ENCODE peak calls at places on chromosomes 4 and X, in four cellular contexts. A is upper lobe of right lung, E is fibroblast of lung, V is suprapubic skin. F is an unnamed sample.

GRCh38 chrX:120840826-120841225 is 34.8 kb downstream of the CT47B1 start:
- DNase-seq in A (no peak), E (no peak), V (no peak), F (no peak)

GRCh38 chr4:12679217-12679616 is 804.9 kb downstream of the RAB28 start:
- DNase-seq in A (no peak), E (no peak), V (no peak), F (no peak)

GRCh38 chr4:1797861-1798529 is 4.9 kb downstream of the FGFR3 start:
- DNase-seq in A (no peak), E (no peak), V (no peak), F (no peak)

GRCh38 chr4:73450398-73451004 is 14.5 kb downstream of the AFP start:
- DNase-seq in A (no peak), E (peak), V (no peak), F (peak)

GRCh38 chr4:141900841-141901240 is 264.5 kb downstream of the IL15 start:
- DNase-seq in A (no peak), E (no peak), V (no peak), F (no peak)

GRCh38 chrX:97372006-97372766 is 488.5 kb downstream of the RPA4 start:
- DNase-seq in A (no peak), E (no peak), V (no peak), F (no peak)

GRCh38 chrX:144801786-144802185 is 445.5 kb upstream of the SPANXN1 start:
- DNase-seq in A (no peak), E (no peak), V (no peak), F (no peak)

GRCh38 chr4:156677656-156678055 is 293.9 kb downstream of the PDGFC start:
- DNase-seq in A (no peak), E (no peak), V (no peak), F (no peak)

GRCh38 chrX:136750364-136750763 is 30.4 kb downstream of the ARHGEF6 start:
- DNase-seq in A (no peak), E (no peak), V (no peak), F (no peak)

GRCh38 chrX:123422875-123423274 is 238.8 kb downstream of the GRIA3 start:
- DNase-seq in A (no peak), E (peak), V (no peak), F (no peak)

GRCh38 chrX:35439042-35439639 is 359.0 kb upstream of the MAGEB16 start:
- DNase-seq in A (no peak), E (no peak), V (no peak), F (no peak)

GRCh38 chr4:83364312-83364711 is 29.7 kb upstream of the HPSE start:
- DNase-seq in A (no peak), E (no peak), V (no peak), F (no peak)

GRCh38 chr4:108483077-108483476 is 137.3 kb upstream of the RPL34 start:
- DNase-seq in A (no peak), E (no peak), V (no peak), F (no peak)

GRCh38 chr4:47839259-47839658 is 1.4 kb upstream of the CORIN start:
- DNase-seq in A (no peak), E (peak), V (no peak), F (no peak)

GRCh38 chr4:7167706-7168105 is 24.6 kb upstream of the SORCS2 start:
- DNase-seq in A (no peak), E (no peak), V (peak), F (no peak)

GRCh38 chr4:75370582-75370981 is 143.6 kb downstream of the RCHY1 start:
- DNase-seq in A (no peak), E (no peak), V (no peak), F (no peak)

GRCh38 chr4:149031399-149031798 is 589.2 kb upstream of the NR3C2 start:
- DNase-seq in A (no peak), E (peak), V (no peak), F (no peak)

GRCh38 chrX:134460861-134461218 is 875 bp downstream of the HPRT1 start:
- DNase-seq in A (no peak), E (peak), V (no peak), F (no peak)

GRCh38 chr4:47315346-47315745 is 148.2 kb downstream of the COMMD8 start:
- DNase-seq in A (no peak), E (peak), V (no peak), F (no peak)

GRCh38 chrX:65781845-65782244 is 114.4 kb downstream of the MSN start:
- DNase-seq in A (no peak), E (no peak), V (no peak), F (no peak)

GRCh38 chrX:106468433-106468832 is 143.3 kb upstream of the RADX start:
- DNase-seq in A (no peak), E (no peak), V (no peak), F (no peak)

GRCh38 chr4:41572414-41572986 is 34.5 kb downstream of the LIMCH1 start:
- DNase-seq in A (no peak), E (no peak), V (no peak), F (peak)

GRCh38 chr4:90187148-90187884 is 60.1 kb downstream of the CCSER1 start:
- DNase-seq in A (no peak), E (no peak), V (no peak), F (no peak)

GRCh38 chr4:94453534-94453963 is 1.8 kb downstream of the PDLIM5 start:
- DNase-seq in A (no peak), E (no peak), V (no peak), F (no peak)

GRCh38 chr4:81631958-81632439 is 160.3 kb upstream of the RASGEF1B start:
- DNase-seq in A (no peak), E (peak), V (no peak), F (peak)

GRCh38 chr4:74555231-74555630 is 110.3 kb downstream of the AREG start:
- DNase-seq in A (no peak), E (no peak), V (no peak), F (peak)

GRCh38 chr4:94561249-94562024 is 109.7 kb downstream of the PDLIM5 start:
- DNase-seq in A (no peak), E (peak), V (no peak), F (peak)

GRCh38 chr4:128385199-128385598 is 97.6 kb upstream of the PGRMC2 start:
- DNase-seq in A (no peak), E (no peak), V (no peak), F (no peak)

GRCh38 chr4:128387600-128388351 is 100.2 kb upstream of the PGRMC2 start:
- DNase-seq in A (no peak), E (no peak), V (no peak), F (no peak)

GRCh38 chr4:128385683-128386304 is 98.2 kb upstream of the PGRMC2 start:
- DNase-seq in A (no peak), E (peak), V (no peak), F (no peak)

GRCh38 chr4:128388352-128388630 is 100.7 kb upstream of the PGRMC2 start:
- DNase-seq in A (no peak), E (no peak), V (no peak), F (no peak)

GRCh38 chr4:128386761-128387599 is 99.4 kb upstream of the PGRMC2 start:
- DNase-seq in A (peak), E (peak), V (peak), F (peak)
- H3K4me3 ChIP-seq in A (no peak), E (peak), V (peak), F (no peak)

GRCh38 chr4:144499777-144500176 is 146.2 kb upstream of the HHIP start:
- DNase-seq in A (no peak), E (no peak), V (no peak), F (no peak)
- H3K4me3 ChIP-seq in A (no peak), E (no peak), V (no peak), F (no peak)

GRCh38 chrX:44918722-44919121 is 45.7 kb downstream of the KDM6A start:
- DNase-seq in A (no peak), E (no peak), V (no peak), F (no peak)

GRCh38 chrX:44913656-44914531 is 40.9 kb downstream of the KDM6A start:
- DNase-seq in A (no peak), E (no peak), V (no peak), F (no peak)

GRCh38 chrX:44914532-44915198 is 41.7 kb downstream of the KDM6A start:
- DNase-seq in A (no peak), E (peak), V (no peak), F (no peak)

DNA sequence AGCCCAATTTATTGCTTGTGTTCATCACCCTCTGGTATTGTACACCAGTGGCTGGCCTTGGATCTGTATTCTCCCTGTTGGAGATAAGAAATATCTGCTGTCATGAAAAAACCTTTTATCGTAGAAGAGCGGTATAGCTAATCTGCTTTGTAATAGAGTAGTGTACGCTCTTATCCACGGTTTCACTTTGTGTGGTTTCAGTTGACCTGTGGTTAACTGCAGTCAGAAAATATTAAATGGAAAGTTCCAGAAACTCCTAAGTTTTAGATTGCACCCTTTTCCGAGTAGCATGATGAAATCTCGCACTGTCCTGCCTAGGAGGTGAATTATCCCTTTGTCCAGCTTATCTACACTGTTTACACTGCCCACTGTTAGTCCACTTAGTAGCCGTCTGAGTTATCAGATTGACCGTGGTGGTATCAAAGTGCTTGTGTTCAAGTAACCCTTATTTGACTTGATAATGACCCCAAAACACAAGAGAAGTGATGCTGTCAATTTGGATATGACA is 42.4 kb downstream of the KDM6A start:
- DNase-seq in A (no peak), E (peak), V (no peak), F (no peak)
- H3K4me3 ChIP-seq in A (no peak), E (peak), V (no peak), F (no peak)

GRCh38 chrX:51894697-51895336 is 1.4 kb downstream of the MAGED1 start:
- DNase-seq in A (peak), E (peak), V (no peak), F (no peak)
- H3K4me3 ChIP-seq in A (peak), E (peak), V (peak), F (peak)

GRCh38 chrX:44954562-44954961 is 81.6 kb downstream of the KDM6A start:
- DNase-seq in A (no peak), E (no peak), V (no peak), F (no peak)
- H3K4me3 ChIP-seq in A (no peak), E (no peak), V (no peak), F (no peak)

DNA sequence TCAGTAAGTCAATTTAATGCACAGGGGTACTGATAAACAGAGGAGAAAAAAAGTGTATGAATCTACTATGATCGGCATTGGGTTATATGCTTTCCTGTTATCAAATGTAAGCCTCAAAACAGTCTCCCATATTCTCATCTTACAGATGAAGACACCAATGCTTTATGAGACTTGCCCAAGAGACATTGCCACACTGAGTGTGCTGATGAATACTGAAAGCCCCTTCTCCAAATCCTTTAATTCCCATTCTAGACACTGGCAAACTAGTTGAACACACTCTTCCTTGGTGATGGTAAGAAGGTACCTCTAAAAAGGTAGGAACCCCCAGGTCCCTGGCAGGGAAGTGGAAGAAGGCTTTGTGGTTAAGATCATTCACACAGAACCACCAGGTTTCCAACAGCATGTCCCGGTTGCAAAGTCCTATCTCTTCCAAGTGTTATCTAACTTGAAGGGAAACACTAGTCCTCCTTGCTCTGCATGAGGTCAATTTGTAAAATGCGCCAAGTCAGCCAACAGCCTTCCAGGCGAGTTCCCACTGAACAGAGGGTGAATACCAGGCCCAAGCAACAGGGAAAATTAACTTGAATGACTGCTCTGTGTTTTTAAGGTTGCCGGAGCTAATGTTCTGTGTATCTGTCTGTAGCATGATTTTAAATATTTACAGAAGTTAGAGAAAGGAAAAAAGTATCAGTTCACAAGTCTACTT is 5.1 kb downstream of the SETD7 start:
- DNase-seq in A (no peak), E (no peak), V (no peak), F (no peak)
- H3K4me3 ChIP-seq in A (no peak), E (no peak), V (no peak), F (no peak)

GRCh38 chr4:40197879-40198689 is 1.3 kb downstream of the RHOH start:
- DNase-seq in A (no peak), E (no peak), V (no peak), F (no peak)

GRCh38 chr4:40195182-40196177 is 1.4 kb upstream of the RHOH start:
- DNase-seq in A (no peak), E (no peak), V (no peak), F (no peak)

GRCh38 chr4:40196724-40197281 is at the start of gene RHOH:
- DNase-seq in A (no peak), E (no peak), V (no peak), F (no peak)

GRCh38 chr4:40194602-40195161 is 2.1 kb upstream of the RHOH start:
- DNase-seq in A (no peak), E (peak), V (no peak), F (no peak)

DNA sequence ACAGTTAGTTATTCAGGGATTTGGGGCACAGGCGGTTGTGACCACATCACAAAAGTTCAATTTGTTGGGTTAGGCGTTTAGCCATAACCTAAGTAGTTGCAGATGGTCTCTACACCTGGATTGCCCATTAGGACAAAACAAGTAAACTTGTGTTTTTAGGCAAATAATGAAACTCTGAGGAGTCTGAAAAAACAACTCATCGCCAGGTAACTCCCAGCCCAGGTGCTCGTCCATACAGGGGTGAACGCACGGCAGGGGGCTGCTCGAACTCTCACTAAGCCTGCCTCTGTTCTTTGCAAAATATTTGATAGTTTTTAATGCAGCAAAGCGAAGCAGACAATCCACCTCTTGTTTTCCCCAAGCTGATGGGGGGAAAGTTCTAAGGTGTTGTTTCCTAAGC is 571 bp upstream of the RHOH start:
- DNase-seq in A (no peak), E (no peak), V (no peak), F (no peak)
- H3K4me3 ChIP-seq in A (no peak), E (no peak), V (no peak), F (no peak)

DNA sequence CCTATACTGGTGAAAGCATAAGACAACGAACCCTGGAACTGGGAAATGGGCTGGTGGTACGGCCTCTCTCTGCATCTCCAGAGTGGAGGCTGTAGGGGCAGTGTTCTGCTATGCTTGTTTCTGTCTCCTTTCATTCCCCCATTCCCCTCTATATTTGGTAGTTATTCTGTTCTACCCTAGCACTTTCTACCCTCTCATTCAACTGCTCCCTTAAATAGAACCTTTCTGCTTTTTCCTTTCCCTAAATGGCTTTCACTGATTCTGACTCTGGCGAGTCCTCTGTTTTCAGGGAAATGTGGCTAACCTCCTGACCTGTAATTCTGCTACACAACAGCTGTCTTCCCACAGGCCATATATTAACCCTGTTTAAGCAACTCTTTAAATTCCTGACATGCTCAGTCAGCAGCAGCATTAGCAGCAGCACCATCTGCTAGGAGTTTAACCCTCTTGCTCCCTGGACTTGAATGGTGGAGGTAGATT is 94.2 kb downstream of the CXCL13 start:
- DNase-seq in A (no peak), E (peak), V (no peak), F (peak)
- H3K4me3 ChIP-seq in A (no peak), E (no peak), V (no peak), F (no peak)